ENCODE peak calls at places on chromosomes 4 and X, in seven cellular contexts. X is activated CD8-positive, alpha-beta T cell treated with anti-CD3 and anti-CD28 coated beads for 36 hours; R is neural crest cell; G is ecto neural progenitor cell; K is stimulated activated CD8-positive, alpha-beta memory T cell treated with anti-CD3 and anti-CD28 coated beads, Interleukin-15, amount 100 ng/mL, for 1 hour; H is activated naive CD4-positive, alpha-beta T cell treated with Interleukin-2 at 50 U/mL for 16 hours; A is NCI-H69. N is an unnamed sample.

GRCh38 chrX:21985332-21985777 is 44.8 kb downstream of the SMS start:
- DNase-seq in X (peak; percentile 79), R (peak; percentile 84), G (peak; percentile 58), K (peak; percentile 23), H (peak; percentile 67), A (peak; percentile 73), N (peak; percentile 71)

GRCh38 chr4:69995526-69996016 is at the start of gene STATH:
- DNase-seq in X (no peak), R (no peak), G (no peak), K (no peak), H (no peak), A (no peak), N (no peak)

GRCh38 chr4:4859799-4860380 is 425 bp downstream of the MSX1 start:
- DNase-seq in X (no peak), R (no peak), G (no peak), K (no peak), H (no peak), A (peak; percentile 51), N (no peak)

GRCh38 chr4:87425711-87426110 is 3.3 kb downstream of the NUDT9 start:
- DNase-seq in X (peak; percentile 19), R (no peak), G (no peak), K (no peak), H (no peak), A (no peak), N (no peak)

GRCh38 chr4:55426518-55426917 is 30.8 kb downstream of the TMEM165 start:
- DNase-seq in X (no peak), R (no peak), G (no peak), K (no peak), H (no peak), A (no peak), N (no peak)

GRCh38 chr4:136664988-136665387 is 867.3 kb downstream of the PCDH18 start:
- DNase-seq in X (no peak), R (no peak), G (no peak), K (no peak), H (no peak), A (no peak), N (no peak)

GRCh38 chr4:182486895-182487294 is 243.7 kb downstream of the TENM3 start:
- DNase-seq in X (peak; percentile 6), R (no peak), G (no peak), K (no peak), H (no peak), A (no peak), N (no peak)

GRCh38 chrX:4547218-4547836 is 833.9 kb upstream of the PRKX start:
- DNase-seq in X (peak; percentile 33), R (peak; percentile 70), G (peak; percentile 58), K (no peak), H (peak; percentile 16), A (peak; percentile 89), N (peak; percentile 31)

GRCh38 chr4:26048378-26048882 is 134.4 kb downstream of the SMIM20 start:
- DNase-seq in X (no peak), R (no peak), G (no peak), K (no peak), H (no peak), A (no peak), N (no peak)

GRCh38 chr4:16437836-16438235 is 211.6 kb upstream of the TAPT1 start:
- DNase-seq in X (no peak), R (no peak), G (no peak), K (no peak), H (no peak), A (no peak), N (no peak)

GRCh38 chr4:101346312-101346561 is 1.1 kb downstream of the PPP3CA start:
- DNase-seq in X (no peak), R (no peak), G (no peak), K (no peak), H (peak; percentile 36), A (no peak), N (no peak)

N was measured in SK-N-DZ.